ENCODE peak calls at places on chromosomes 7 and 10, in seven cellular contexts. W is left cardiac atrium, C is IMR-90, A is iPS-NIHi11, G is left lung, F is posterior cingulate gyrus, K is left ventricle myocardium superior. R is an unnamed sample.

GRCh38 chr7:2612445-2613112 is 19.2 kb upstream of the TTYH3 start:
- DNase-seq in W (no peak), C (no peak), A (peak; percentile 92), G (no peak), F (no peak), K (no peak), R (no peak)

GRCh38 chr10:23191764-23192395 is at the start of gene PTF1A:
- DNase-seq in W (no peak), C (no peak), A (peak; percentile 46), G (no peak), F (no peak), K (no peak), R (no peak)

GRCh38 chr7:34452363-34452762 is 205.7 kb upstream of the NPSR1 start:
- DNase-seq in W (no peak), C (no peak), A (no peak), G (no peak), F (no peak), K (no peak), R (no peak)

GRCh38 chr7:107538001-107538400 is 25.7 kb downstream of the COG5 start:
- DNase-seq in W (no peak), C (no peak), A (no peak), G (no peak), F (no peak), K (no peak), R (no peak)

GRCh38 chr7:29723599-29723998 is 82.7 kb upstream of the WIPF3 start:
- DNase-seq in W (no peak), C (peak; percentile 15), A (no peak), G (no peak), F (no peak), K (no peak), R (no peak)

GRCh38 chr7:134548877-134549276 is at the start of gene AKR1B15:
- DNase-seq in W (no peak), C (peak; percentile 55), A (no peak), G (no peak), F (no peak), K (no peak), R (no peak)

GRCh38 chr7:112238852-112239610 is 32.5 kb downstream of the ZNF277 start:
- DNase-seq in W (no peak), C (peak; percentile 41), A (no peak), G (no peak), F (no peak), K (no peak), R (no peak)

GRCh38 chr7:132546366-132547145 is 29.7 kb downstream of the PLXNA4 start:
- DNase-seq in W (no peak), C (no peak), A (no peak), G (no peak), F (no peak), K (no peak), R (no peak)

GRCh38 chr10:118259288-118259906 is 82.7 kb downstream of the FAM204A start:
- DNase-seq in W (no peak), C (peak; percentile 6), A (peak; percentile 67), G (no peak), F (peak; percentile 51), K (no peak), R (peak; percentile 75)

GRCh38 chr10:86603256-86603655 is 51.1 kb upstream of the OPN4 start:
- DNase-seq in W (no peak), C (no peak), A (no peak), G (no peak), F (no peak), K (no peak), R (peak; percentile 38)

GRCh38 chr10:77274046-77274795 is 363.4 kb downstream of the KCNMA1 start:
- DNase-seq in W (no peak), C (peak; percentile 84), A (no peak), G (no peak), F (no peak), K (no peak), R (no peak)

GRCh38 chr7:80806653-80807052 is 112.2 kb downstream of the SEMA3C start:
- DNase-seq in W (no peak), C (no peak), A (no peak), G (no peak), F (no peak), K (no peak), R (no peak)

GRCh38 chr7:137930616-137931015 is 71.3 kb downstream of the CREB3L2 start:
- DNase-seq in W (no peak), C (peak; percentile 97), A (no peak), G (no peak), F (no peak), K (no peak), R (no peak)

GRCh38 chr10:80583681-80584080 is 46.0 kb downstream of the SH2D4B start:
- DNase-seq in W (no peak), C (no peak), A (no peak), G (no peak), F (no peak), K (no peak), R (no peak)

GRCh38 chr10:23467024-23467423 is 28.1 kb downstream of the OTUD1 start:
- DNase-seq in W (no peak), C (no peak), A (no peak), G (no peak), F (no peak), K (no peak), R (no peak)

GRCh38 chr7:129188892-129189660 is 643 bp downstream of the SMO start:
- DNase-seq in W (peak; percentile 47), C (peak; percentile 27), A (peak; percentile 75), G (no peak), F (no peak), K (peak; percentile 57), R (peak; percentile 58)

GRCh38 chr7:137331378-137331777 is 12.2 kb downstream of the PTN start:
- DNase-seq in W (no peak), C (peak; percentile 10), A (no peak), G (no peak), F (no peak), K (no peak), R (no peak)

GRCh38 chr7:27532256-27532783 is 130.4 kb downstream of the HIBADH start:
- DNase-seq in W (no peak), C (peak; percentile 38), A (no peak), G (no peak), F (no peak), K (no peak), R (no peak)

GRCh38 chr7:118327179-118327578 is 102.7 kb downstream of the ANKRD7 start:
- DNase-seq in W (no peak), C (no peak), A (no peak), G (no peak), F (no peak), K (no peak), R (no peak)

GRCh38 chr7:148912758-148913541 is 28.9 kb upstream of the EZH2 start:
- DNase-seq in W (no peak), C (no peak), A (no peak), G (no peak), F (no peak), K (no peak), R (no peak)

GRCh38 chr7:41880107-41880506 is 177.2 kb upstream of the INHBA start:
- DNase-seq in W (no peak), C (peak; percentile 92), A (no peak), G (no peak), F (no peak), K (no peak), R (peak; percentile 28)

GRCh38 chr10:133034762-133035161 is 53.0 kb upstream of the ADGRA1 start:
- DNase-seq in W (no peak), C (no peak), A (no peak), G (no peak), F (no peak), K (no peak), R (no peak)

GRCh38 chr10:32501906-32502305 is 56.0 kb downstream of the CCDC7 start:
- DNase-seq in W (no peak), C (no peak), A (no peak), G (no peak), F (no peak), K (no peak), R (no peak)

GRCh38 chr10:554182-554848 is 135.2 kb downstream of the DIP2C start:
- DNase-seq in W (no peak), C (peak; percentile 69), A (no peak), G (no peak), F (no peak), K (no peak), R (no peak)

GRCh38 chr7:134685250-134685649 is 38.6 kb downstream of the BPGM start:
- DNase-seq in W (no peak), C (peak; percentile 44), A (no peak), G (no peak), F (no peak), K (no peak), R (no peak)

GRCh38 chr10:79249156-79250121 is 97.8 kb upstream of the PPIF start:
- DNase-seq in W (no peak), C (no peak), A (no peak), G (peak; percentile 62), F (no peak), K (no peak), R (no peak)

GRCh38 chr10:128186959-128187787 is 61.0 kb upstream of the MKI67 start:
- DNase-seq in W (no peak), C (no peak), A (no peak), G (no peak), F (no peak), K (no peak), R (no peak)

GRCh38 chr7:55160539-55160938 is 141.7 kb downstream of the EGFR start:
- DNase-seq in W (no peak), C (peak; percentile 94), A (no peak), G (no peak), F (no peak), K (no peak), R (peak; percentile 74)

GRCh38 chr7:13992621-13992982 is 3.1 kb upstream of the ETV1 start:
- DNase-seq in W (no peak), C (no peak), A (no peak), G (no peak), F (no peak), K (no peak), R (no peak)

GRCh38 chr10:115063702-115064479 is 29.3 kb upstream of the ATRNL1 start:
- DNase-seq in W (no peak), C (no peak), A (no peak), G (no peak), F (no peak), K (no peak), R (no peak)

GRCh38 chr10:71065659-71066058 is 146.7 kb upstream of the UNC5B start:
- DNase-seq in W (no peak), C (no peak), A (no peak), G (no peak), F (no peak), K (no peak), R (no peak)

GRCh38 chr10:98361131-98361633 is 53.8 kb downstream of the PYROXD2 start:
- DNase-seq in W (peak; percentile 91), C (peak; percentile 100), A (peak; percentile 74), G (no peak), F (peak; percentile 30), K (peak; percentile 86), R (peak; percentile 100)

GRCh38 chr7:11969627-11970026 is 137.6 kb upstream of the THSD7A start:
- DNase-seq in W (no peak), C (no peak), A (no peak), G (no peak), F (no peak), K (no peak), R (no peak)

GRCh38 chr10:58385784-58386112 is 538 bp downstream of the TFAM start:
- DNase-seq in W (peak; percentile 23), C (peak; percentile 17), A (peak; percentile 49), G (peak; percentile 73), F (peak; percentile 17), K (peak; percentile 29), R (peak; percentile 34)

GRCh38 chr10:78512205-78512550 is 478.5 kb downstream of the RPS24 start:
- DNase-seq in W (no peak), C (no peak), A (no peak), G (no peak), F (no peak), K (no peak), R (no peak)

GRCh38 chr10:72097448-72098300 is 9.3 kb upstream of the SPOCK2 start:
- DNase-seq in W (peak; percentile 66), C (peak; percentile 99), A (no peak), G (no peak), F (no peak), K (no peak), R (peak; percentile 97)

GRCh38 chr10:109934958-109935793 is 11.9 kb upstream of the XPNPEP1 start:
- DNase-seq in W (peak; percentile 37), C (peak; percentile 83), A (peak; percentile 66), G (no peak), F (no peak), K (no peak), R (peak; percentile 19)